ENCODE peak calls at places on chromosomes 12 and 14, in four cellular contexts. One of them, this sample, is unnamed.

GRCh38 chr14:34172052-34172451 is 221.2 kb upstream of the EGLN3 start:
- DNase-seq in mesenchymal stem cell: no peak
- DNase-seq in H9: no peak
- DNase-seq in H1: no peak
- DNase-seq in this sample: no peak

GRCh38 chr12:38844237-38844636 is 61.2 kb downstream of the CPNE8 start:
- DNase-seq in mesenchymal stem cell: no peak
- DNase-seq in H9: no peak
- DNase-seq in H1: no peak
- DNase-seq in this sample: no peak

GRCh38 chr14:78310263-78310662 is 140.1 kb downstream of the NRXN3 start:
- DNase-seq in mesenchymal stem cell: no peak
- DNase-seq in H9: no peak
- DNase-seq in H1: no peak
- DNase-seq in this sample: no peak

GRCh38 chr14:21915814-21916213 is 242.2 kb upstream of the OR4E1 start:
- DNase-seq in mesenchymal stem cell: no peak
- DNase-seq in H9: no peak
- DNase-seq in H1: no peak
- DNase-seq in this sample: no peak

GRCh38 chr12:124694846-124695497 is 127.6 kb upstream of the NCOR2 start:
- DNase-seq in mesenchymal stem cell: no peak
- DNase-seq in H9: peak; percentile 29
- DNase-seq in H1: no peak
- DNase-seq in this sample: no peak

GRCh38 chr12:120276734-120277133 is 11.2 kb upstream of the PXN start:
- DNase-seq in mesenchymal stem cell: no peak
- DNase-seq in H9: no peak
- DNase-seq in H1: no peak
- DNase-seq in this sample: no peak

GRCh38 chr14:53193193-53193592 is 40.1 kb upstream of the DDHD1 start:
- DNase-seq in mesenchymal stem cell: peak; percentile 60
- DNase-seq in H9: no peak
- DNase-seq in H1: no peak
- DNase-seq in this sample: no peak

GRCh38 chr14:103391048-103391447 is 5.8 kb downstream of the MARK3 start:
- DNase-seq in mesenchymal stem cell: peak; percentile 82
- DNase-seq in H9: no peak
- DNase-seq in H1: no peak
- DNase-seq in this sample: no peak

GRCh38 chr12:70842136-70842535 is 78.4 kb downstream of the PTPRR start:
- DNase-seq in mesenchymal stem cell: no peak
- DNase-seq in H9: no peak
- DNase-seq in H1: no peak
- DNase-seq in this sample: no peak

GRCh38 chr12:104507672-104508071 is 50.9 kb downstream of the CHST11 start:
- DNase-seq in mesenchymal stem cell: no peak
- DNase-seq in H9: no peak
- DNase-seq in H1: no peak
- DNase-seq in this sample: no peak

GRCh38 chr12:10304161-10304574 is 3.5 kb upstream of the KLRD1 start:
- DNase-seq in mesenchymal stem cell: peak; percentile 98
- DNase-seq in H9: no peak
- DNase-seq in H1: no peak
- DNase-seq in this sample: no peak

GRCh38 chr14:73383356-73383755 is 75.0 kb downstream of the NUMB start:
- DNase-seq in mesenchymal stem cell: no peak
- DNase-seq in H9: no peak
- DNase-seq in H1: no peak
- DNase-seq in this sample: no peak

GRCh38 chr14:25041484-25041883 is 8.5 kb downstream of the STXBP6 start:
- DNase-seq in mesenchymal stem cell: no peak
- DNase-seq in H9: no peak
- DNase-seq in H1: no peak
- DNase-seq in this sample: no peak

GRCh38 chr14:20184181-20184580 is 6.5 kb upstream of the OR11G2 start:
- DNase-seq in mesenchymal stem cell: no peak
- DNase-seq in H9: no peak
- DNase-seq in H1: no peak
- DNase-seq in this sample: no peak

GRCh38 chr12:68873316-68873715 is 59.7 kb downstream of the CPM start:
- DNase-seq in mesenchymal stem cell: no peak
- DNase-seq in H9: no peak
- DNase-seq in H1: no peak
- DNase-seq in this sample: no peak

GRCh38 chr12:49909826-49910225 is 6.1 kb upstream of the FAIM2 start:
- DNase-seq in mesenchymal stem cell: peak; percentile 36
- DNase-seq in H9: peak; percentile 85
- DNase-seq in H1: peak; percentile 23
- DNase-seq in this sample: peak; percentile 49

GRCh38 chr14:55877942-55878341 is 240.3 kb upstream of the PELI2 start:
- DNase-seq in mesenchymal stem cell: no peak
- DNase-seq in H9: no peak
- DNase-seq in H1: no peak
- DNase-seq in this sample: no peak

GRCh38 chr14:103552011-103552797 is 10.3 kb downstream of the BAG5 start:
- DNase-seq in mesenchymal stem cell: no peak
- DNase-seq in H9: no peak
- DNase-seq in H1: no peak
- DNase-seq in this sample: no peak

GRCh38 chr12:123108682-123109066 is 42.2 kb downstream of the PITPNM2 start:
- DNase-seq in mesenchymal stem cell: no peak
- DNase-seq in H9: no peak
- DNase-seq in H1: no peak
- DNase-seq in this sample: no peak
- H2BK15ac ChIP-seq in mesenchymal stem cell: no peak overlapping the region
- H2BK15ac ChIP-seq in H9: no peak overlapping the region
- H2BK15ac ChIP-seq in H1: no peak overlapping the region
- H2BK15ac ChIP-seq in this sample: no peak overlapping the region

GRCh38 chr14:68140111-68140741 is 320.6 kb downstream of the RAD51B start:
- DNase-seq in mesenchymal stem cell: peak; percentile 98
- DNase-seq in H9: no peak
- DNase-seq in H1: no peak
- DNase-seq in this sample: peak; percentile 37
- H3K9ac ChIP-seq in mesenchymal stem cell: peak overlapping the region; percentile 94
- H3K9ac ChIP-seq in H9: peak overlapping the region; percentile 17
- H3K9ac ChIP-seq in H1: no peak overlapping the region
- H3K9ac ChIP-seq in this sample: no peak overlapping the region

DNA sequence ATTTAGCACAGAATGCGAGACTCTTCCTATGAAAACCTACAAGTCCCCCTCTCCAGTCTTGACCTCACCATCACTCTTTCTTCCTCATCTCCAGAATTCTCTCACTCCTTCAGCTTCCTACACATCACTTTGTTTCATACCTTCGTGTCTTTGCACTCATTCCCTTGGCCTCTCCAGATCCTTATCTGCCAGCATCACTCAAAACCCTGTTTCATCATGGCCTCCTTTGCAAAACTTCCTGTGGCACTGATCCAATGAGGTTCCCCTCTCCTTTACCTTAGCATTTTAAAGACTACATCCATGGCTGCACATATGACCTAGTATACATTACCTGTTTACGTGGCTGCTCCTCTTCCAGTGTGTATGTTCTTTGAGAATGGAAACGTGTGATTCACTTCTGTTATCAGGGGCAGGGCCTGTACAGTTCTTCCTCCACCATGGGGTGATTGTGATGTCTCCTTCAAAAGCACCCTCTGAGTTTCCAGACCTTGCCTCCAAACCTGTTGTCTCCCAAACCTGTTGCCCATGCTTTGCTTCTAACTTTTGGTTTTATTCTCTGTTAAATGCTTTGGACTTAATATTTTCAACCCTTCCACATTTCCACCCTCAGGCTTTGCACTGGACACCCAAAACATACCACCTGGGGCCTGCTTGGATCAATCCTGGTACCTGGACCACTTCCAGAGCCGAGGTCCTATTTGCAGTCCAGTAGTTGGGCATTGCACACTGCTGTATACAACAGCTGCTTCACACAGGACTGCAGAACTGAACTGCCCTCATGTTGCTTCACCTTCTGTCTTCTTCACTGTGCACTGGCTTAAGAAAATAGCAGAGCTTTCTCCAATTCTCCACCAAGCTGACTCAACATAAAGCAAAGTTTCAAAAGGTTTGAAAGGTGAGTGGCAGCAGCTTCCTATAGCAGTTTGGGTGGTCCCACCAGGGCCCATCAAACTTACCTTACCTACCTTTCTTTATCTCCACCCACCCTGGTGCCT is 131.7 kb downstream of the LLPH start:
- DNase-seq in mesenchymal stem cell: no peak
- DNase-seq in H9: no peak
- DNase-seq in H1: no peak
- DNase-seq in this sample: no peak
- H2BK12ac ChIP-seq in mesenchymal stem cell: peak overlapping the region; percentile 1
- H2BK12ac ChIP-seq in H9: no peak overlapping the region
- H2BK12ac ChIP-seq in H1: no peak overlapping the region
- H2BK12ac ChIP-seq in this sample: no peak overlapping the region

GRCh38 chr12:14836336-14837210 is 6.8 kb downstream of the ART4 start:
- DNase-seq in mesenchymal stem cell: peak; percentile 97
- DNase-seq in H9: no peak
- DNase-seq in H1: no peak
- DNase-seq in this sample: no peak
- H2BK15ac ChIP-seq in mesenchymal stem cell: no peak overlapping the region
- H2BK15ac ChIP-seq in H9: no peak overlapping the region
- H2BK15ac ChIP-seq in H1: no peak overlapping the region
- H2BK15ac ChIP-seq in this sample: no peak overlapping the region

GRCh38 chr14:35754671-35755070 is 54.4 kb downstream of the RALGAPA1 start:
- DNase-seq in mesenchymal stem cell: no peak
- DNase-seq in H9: no peak
- DNase-seq in H1: no peak
- DNase-seq in this sample: no peak
- H3K9ac ChIP-seq in mesenchymal stem cell: no peak overlapping the region
- H3K9ac ChIP-seq in H9: no peak overlapping the region
- H3K9ac ChIP-seq in H1: no peak overlapping the region
- H3K9ac ChIP-seq in this sample: no peak overlapping the region

DNA sequence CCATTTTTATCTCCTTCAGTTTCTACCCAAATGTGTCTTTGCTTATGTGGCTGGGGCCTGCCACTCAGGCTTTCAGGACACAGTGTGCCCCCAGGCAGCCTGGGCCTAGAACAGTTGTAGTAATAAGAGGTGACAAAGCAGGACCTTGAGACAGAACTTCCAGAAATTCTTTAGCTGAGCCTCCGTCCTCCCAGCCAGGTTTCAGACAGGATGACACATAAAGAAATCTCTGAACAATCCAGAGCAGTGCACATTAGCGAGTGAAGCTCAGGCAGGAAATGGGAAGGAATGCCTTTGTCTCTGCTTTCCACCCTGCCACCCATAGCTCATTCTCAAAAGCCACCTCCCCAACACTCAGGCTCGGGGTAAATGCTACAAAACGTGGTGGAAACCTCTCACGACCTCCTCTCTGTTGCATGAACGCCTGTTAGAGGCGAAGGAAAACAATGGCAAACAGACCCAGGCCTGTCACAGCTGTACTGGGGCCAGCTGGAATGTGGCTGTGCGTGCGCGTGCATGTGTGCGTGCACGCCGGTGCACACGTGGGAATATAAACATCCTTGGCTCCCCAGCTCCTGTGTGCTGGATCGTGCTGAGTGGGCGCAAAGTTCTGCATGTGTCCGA is 286.7 kb downstream of the ZFP36L1 start:
- DNase-seq in mesenchymal stem cell: peak; percentile 56
- DNase-seq in H9: no peak
- DNase-seq in H1: no peak
- DNase-seq in this sample: no peak
- H2BK12ac ChIP-seq in mesenchymal stem cell: peak overlapping the region; percentile 89
- H2BK12ac ChIP-seq in H9: no peak overlapping the region
- H2BK12ac ChIP-seq in H1: peak overlapping the region; percentile 93
- H2BK12ac ChIP-seq in this sample: peak overlapping the region; percentile 16

GRCh38 chr12:90627180-90627896 is 327.6 kb downstream of the CCER1 start:
- DNase-seq in mesenchymal stem cell: peak; percentile 26
- DNase-seq in H9: no peak
- DNase-seq in H1: no peak
- DNase-seq in this sample: no peak
- H2BK15ac ChIP-seq in mesenchymal stem cell: no peak overlapping the region
- H2BK15ac ChIP-seq in H9: no peak overlapping the region
- H2BK15ac ChIP-seq in H1: no peak overlapping the region
- H2BK15ac ChIP-seq in this sample: no peak overlapping the region

GRCh38 chr14:91573894-91574837 is 64.1 kb upstream of the PPP4R3A start:
- DNase-seq in mesenchymal stem cell: peak; percentile 1
- DNase-seq in H9: peak; percentile 45
- DNase-seq in H1: no peak
- DNase-seq in this sample: peak; percentile 21
- H3K9ac ChIP-seq in mesenchymal stem cell: peak overlapping the region; percentile 83
- H3K9ac ChIP-seq in H9: no peak overlapping the region
- H3K9ac ChIP-seq in H1: no peak overlapping the region
- H3K9ac ChIP-seq in this sample: peak overlapping the region; percentile 81

GRCh38 chr12:3882396-3882795 is 9.2 kb upstream of the PARP11 start:
- DNase-seq in mesenchymal stem cell: no peak
- DNase-seq in H9: no peak
- DNase-seq in H1: no peak
- DNase-seq in this sample: no peak
- H2BK12ac ChIP-seq in mesenchymal stem cell: no peak overlapping the region
- H2BK12ac ChIP-seq in H9: no peak overlapping the region
- H2BK12ac ChIP-seq in H1: no peak overlapping the region
- H2BK12ac ChIP-seq in this sample: no peak overlapping the region